ENCODE peak calls at places on chromosomes 4 and X, in seven cellular contexts. G, F, D, X, L, W and V are unnamed samples.

GRCh38 chrX:70970482-70970999 is 39.6 kb upstream of the SLC7A3 start:
- DNase-seq in G (peak; percentile 34), L (peak; percentile 25), X (no peak), D (no peak), F (no peak), W (no peak), V (no peak)

GRCh38 chr4:107931775-107932321 is 499 bp downstream of the CYP2U1 start:
- DNase-seq in L (no peak), F (no peak), G (peak; percentile 21), X (no peak), D (no peak), W (no peak), V (no peak)

GRCh38 chr4:118888666-118889312 is at the start of gene SYNPO2:
- DNase-seq in X (no peak), W (peak; percentile 88), D (peak; percentile 20), G (peak; percentile 51), F (peak; percentile 37), L (peak; percentile 81), V (peak; percentile 81)

GRCh38 chr4:48127882-48128394 is 6.1 kb downstream of the TXK start:
- DNase-seq in G (peak; percentile 94), L (peak; percentile 87), D (no peak), X (no peak), F (peak; percentile 29), W (peak; percentile 67), V (peak; percentile 87)

GRCh38 chrX:80578518-80579105 is 158.4 kb downstream of the TENT5D start:
- DNase-seq in L (peak; percentile 33), X (no peak), W (no peak), G (peak; percentile 47), D (no peak), F (no peak), V (no peak)

GRCh38 chr4:53960843-53961242 is 103.6 kb downstream of the CHIC2 start:
- DNase-seq in F (no peak), L (no peak), X (no peak), G (no peak), W (no peak), D (no peak), V (no peak)

GRCh38 chrX:132876509-132876837 is 82.0 kb downstream of the HS6ST2 start:
- DNase-seq in G (no peak), L (no peak), F (no peak), X (no peak), D (no peak), W (no peak), V (no peak)

GRCh38 chrX:4588893-4589292 is 875.4 kb upstream of the PRKX start:
- DNase-seq in W (no peak), L (no peak), G (no peak), F (no peak), X (no peak), D (no peak), V (no peak)

GRCh38 chrX:120671963-120672362 is 42.1 kb upstream of the C1GALT1C1 start:
- DNase-seq in W (no peak), X (no peak), G (no peak), L (no peak), D (no peak), F (no peak), V (no peak)

GRCh38 chrX:9160698-9161329 is 126.9 kb upstream of the FAM9B start:
- DNase-seq in G (no peak), L (no peak), D (no peak), F (no peak), W (no peak), X (no peak), V (no peak)

GRCh38 chrX:98350940-98351339 is 1467.2 kb downstream of the RPA4 start:
- DNase-seq in X (no peak), G (no peak), W (no peak), F (no peak), L (no peak), D (no peak), V (no peak)

GRCh38 chr4:23887989-23888388 is 1.9 kb downstream of the PPARGC1A start:
- DNase-seq in F (no peak), L (no peak), G (no peak), D (no peak), W (peak; percentile 64), X (no peak), V (no peak)